ENCODE peak calls at places on chromosomes 13 and 19, in five cellular contexts. One of them, this sample, is unnamed.
A peak's percentile ranks its signal among the peaks of the same experiment; 100 is the strongest.

GRCh38 chr19:48835734-48836088 is 580 bp downstream of the HSD17B14 start:
- DNase-seq in HCT116: peak; percentile 76
- DNase-seq in CD8-positive, alpha-beta memory T cell: peak; percentile 93
- DNase-seq in spleen: peak; percentile 96
- DNase-seq in H9: peak; percentile 95
- DNase-seq in this sample: peak; percentile 80

GRCh38 chr13:27953671-27954405 is 15.3 kb downstream of the CDX2 start:
- DNase-seq in HCT116: peak; percentile 54
- DNase-seq in CD8-positive, alpha-beta memory T cell: no peak
- DNase-seq in spleen: peak; percentile 92
- DNase-seq in H9: peak; percentile 88
- DNase-seq in this sample: no peak

GRCh38 chr19:10672529-10673150 is 18.5 kb downstream of the ILF3 start:
- DNase-seq in HCT116: no peak
- DNase-seq in CD8-positive, alpha-beta memory T cell: no peak
- DNase-seq in spleen: no peak
- DNase-seq in H9: no peak
- DNase-seq in this sample: no peak

GRCh38 chr19:40423227-40423566 is 2.6 kb downstream of the SERTAD1 start:
- DNase-seq in HCT116: no peak
- DNase-seq in CD8-positive, alpha-beta memory T cell: no peak
- DNase-seq in spleen: no peak
- DNase-seq in H9: no peak
- DNase-seq in this sample: no peak

GRCh38 chr19:6067975-6068374 is 42.3 kb downstream of the RFX2 start:
- DNase-seq in HCT116: no peak
- DNase-seq in CD8-positive, alpha-beta memory T cell: no peak
- DNase-seq in spleen: no peak
- DNase-seq in H9: no peak
- DNase-seq in this sample: no peak

GRCh38 chr19:42420055-42420544 is 7.1 kb downstream of the LIPE start:
- DNase-seq in HCT116: peak; percentile 50
- DNase-seq in CD8-positive, alpha-beta memory T cell: peak; percentile 82
- DNase-seq in spleen: peak; percentile 87
- DNase-seq in H9: peak; percentile 74
- DNase-seq in this sample: no peak

GRCh38 chr19:41872775-41873647 is 4.1 kb upstream of the CD79A start:
- DNase-seq in HCT116: peak; percentile 63
- DNase-seq in CD8-positive, alpha-beta memory T cell: peak; percentile 79
- DNase-seq in spleen: peak; percentile 94
- DNase-seq in H9: peak; percentile 94
- DNase-seq in this sample: no peak

GRCh38 chr19:27892500-27892899 is 1320.5 kb downstream of the UQCRFS1 start:
- DNase-seq in HCT116: no peak
- DNase-seq in CD8-positive, alpha-beta memory T cell: no peak
- DNase-seq in spleen: no peak
- DNase-seq in H9: no peak
- DNase-seq in this sample: no peak

GRCh38 chr13:36831291-36831690 is 12.3 kb downstream of the RFXAP start:
- DNase-seq in HCT116: no peak
- DNase-seq in CD8-positive, alpha-beta memory T cell: no peak
- DNase-seq in spleen: no peak
- DNase-seq in H9: no peak
- DNase-seq in this sample: no peak

GRCh38 chr13:21328836-21329477 is 130.1 kb downstream of the ZDHHC20 start:
- DNase-seq in HCT116: no peak
- DNase-seq in CD8-positive, alpha-beta memory T cell: no peak
- DNase-seq in spleen: no peak
- DNase-seq in H9: no peak
- DNase-seq in this sample: no peak

GRCh38 chr19:15161028-15161984 is 39.5 kb downstream of the NOTCH3 start:
- DNase-seq in HCT116: peak; percentile 35
- DNase-seq in CD8-positive, alpha-beta memory T cell: no peak
- DNase-seq in spleen: no peak
- DNase-seq in H9: no peak
- DNase-seq in this sample: no peak

GRCh38 chr13:41017744-41018582 is 1.2 kb downstream of the ELF1 start:
- DNase-seq in HCT116: no peak
- DNase-seq in CD8-positive, alpha-beta memory T cell: no peak
- DNase-seq in spleen: no peak
- DNase-seq in H9: no peak
- DNase-seq in this sample: no peak

GRCh38 chr19:10468133-10468532 is 35.0 kb downstream of the KEAP1 start:
- DNase-seq in HCT116: no peak
- DNase-seq in CD8-positive, alpha-beta memory T cell: no peak
- DNase-seq in spleen: no peak
- DNase-seq in H9: no peak
- DNase-seq in this sample: no peak

GRCh38 chr13:46683879-46684278 is 113.1 kb downstream of the ESD start:
- DNase-seq in HCT116: no peak
- DNase-seq in CD8-positive, alpha-beta memory T cell: no peak
- DNase-seq in spleen: no peak
- DNase-seq in H9: no peak
- DNase-seq in this sample: no peak

GRCh38 chr19:1765904-1766799 is 12.8 kb downstream of the ONECUT3 start:
- DNase-seq in HCT116: no peak
- DNase-seq in CD8-positive, alpha-beta memory T cell: no peak
- DNase-seq in spleen: no peak
- DNase-seq in H9: no peak
- DNase-seq in this sample: no peak

GRCh38 chr13:114015111-114015551 is 41.3 kb upstream of the C13orf46 start:
- DNase-seq in HCT116: no peak
- DNase-seq in CD8-positive, alpha-beta memory T cell: no peak
- DNase-seq in spleen: no peak
- DNase-seq in H9: no peak
- DNase-seq in this sample: no peak

GRCh38 chr13:27775943-27776342 is 16.3 kb upstream of the GSX1 start:
- DNase-seq in HCT116: no peak
- DNase-seq in CD8-positive, alpha-beta memory T cell: no peak
- DNase-seq in spleen: no peak
- DNase-seq in H9: peak; percentile 45
- DNase-seq in this sample: no peak

GRCh38 chr13:21486322-21486721 is 27.2 kb upstream of the ZDHHC20 start:
- DNase-seq in HCT116: no peak
- DNase-seq in CD8-positive, alpha-beta memory T cell: no peak
- DNase-seq in spleen: no peak
- DNase-seq in H9: no peak
- DNase-seq in this sample: no peak

GRCh38 chr19:4065430-4066175 is 1.1 kb downstream of the ZBTB7A start:
- DNase-seq in HCT116: peak; percentile 91
- DNase-seq in CD8-positive, alpha-beta memory T cell: peak; percentile 98
- DNase-seq in spleen: peak; percentile 98
- DNase-seq in H9: peak; percentile 97
- DNase-seq in this sample: peak; percentile 77

GRCh38 chr19:17302391-17303166 is 646 bp downstream of the ABHD8 start:
- DNase-seq in HCT116: no peak
- DNase-seq in CD8-positive, alpha-beta memory T cell: peak; percentile 67
- DNase-seq in spleen: peak; percentile 85
- DNase-seq in H9: no peak
- DNase-seq in this sample: no peak

DNA sequence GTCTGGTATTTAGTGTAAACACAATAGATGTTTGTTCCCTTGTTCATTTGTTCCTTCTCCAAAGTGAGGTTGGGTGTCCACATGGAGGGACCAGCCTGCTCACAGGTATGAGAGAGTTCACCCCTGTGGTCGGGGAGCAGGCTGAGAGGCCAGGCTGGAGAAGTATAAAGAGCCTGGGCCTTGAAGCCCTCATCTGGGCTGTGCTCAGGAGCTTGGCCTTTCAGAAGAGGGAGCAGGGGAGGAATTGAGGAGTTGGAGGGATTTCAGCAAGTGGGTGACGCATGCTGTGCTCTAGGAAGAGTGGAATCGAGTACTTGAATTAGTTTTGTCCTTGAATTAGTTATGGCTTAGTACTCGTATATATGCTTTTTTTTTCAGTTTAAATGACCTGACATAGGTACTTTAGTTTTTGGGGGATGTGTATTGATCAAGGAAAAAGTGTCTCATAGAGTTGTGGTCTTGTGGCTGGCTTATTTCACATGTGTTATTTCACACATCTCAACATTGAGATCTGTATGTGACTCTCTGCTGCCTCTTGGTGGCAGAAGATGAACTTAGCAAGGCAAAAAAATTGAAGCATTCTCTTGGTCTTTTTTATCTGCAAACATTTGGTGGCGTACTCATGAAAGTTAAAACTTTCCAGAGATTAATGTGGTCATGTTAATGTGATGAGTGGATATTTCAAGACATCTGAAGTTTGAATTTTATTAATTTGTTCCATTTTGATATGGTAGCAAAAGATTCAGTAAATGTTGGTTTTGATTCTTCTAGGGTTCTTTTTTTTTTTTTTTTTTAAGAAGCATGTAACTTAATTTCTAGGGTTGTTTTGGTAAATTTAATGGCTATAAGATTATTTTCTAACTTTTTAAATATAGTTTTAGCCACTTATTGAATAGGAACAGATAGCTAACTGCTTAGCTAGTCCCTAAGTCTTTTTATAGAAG is 54.3 kb downstream of the SLAIN1 start:
- DNase-seq in HCT116: peak; percentile 6
- DNase-seq in CD8-positive, alpha-beta memory T cell: peak; percentile 59
- DNase-seq in spleen: no peak
- DNase-seq in H9: peak; percentile 41
- DNase-seq in this sample: no peak
- H3K27ac ChIP-seq in HCT116: no peak overlapping the region
- H3K27ac ChIP-seq in CD8-positive, alpha-beta memory T cell: no peak overlapping the region
- H3K27ac ChIP-seq in spleen: no peak overlapping the region
- H3K27ac ChIP-seq in H9: no peak overlapping the region
- H3K27ac ChIP-seq in this sample: no peak overlapping the region

GRCh38 chr19:39131255-39131755 is 5.7 kb downstream of the PAK4 start:
- DNase-seq in HCT116: no peak
- DNase-seq in CD8-positive, alpha-beta memory T cell: no peak
- DNase-seq in spleen: no peak
- DNase-seq in H9: no peak
- DNase-seq in this sample: no peak
- H3K4me1 ChIP-seq in HCT116: peaks cover 35% of the 10 kb centered on the region
- H3K4me1 ChIP-seq in CD8-positive, alpha-beta memory T cell: no peaks in the 10 kb centered on the region
- H3K4me1 ChIP-seq in spleen: peaks cover 58% of the 10 kb centered on the region
- H3K4me1 ChIP-seq in H9: peaks cover 6% of the 10 kb centered on the region
- H3K4me1 ChIP-seq in this sample: peaks cover 16% of the 10 kb centered on the region

GRCh38 chr19:18558595-18558994 is 925 bp downstream of the KXD1 start:
- DNase-seq in HCT116: no peak
- DNase-seq in CD8-positive, alpha-beta memory T cell: no peak
- DNase-seq in spleen: no peak
- DNase-seq in H9: no peak
- DNase-seq in this sample: no peak

GRCh38 chr19:18558202-18558555 is 509 bp downstream of the KXD1 start:
- DNase-seq in HCT116: no peak
- DNase-seq in CD8-positive, alpha-beta memory T cell: no peak
- DNase-seq in spleen: no peak
- DNase-seq in H9: no peak
- DNase-seq in this sample: no peak

GRCh38 chr19:18557474-18558201 is at the start of gene KXD1:
- DNase-seq in HCT116: peak; percentile 99
- DNase-seq in CD8-positive, alpha-beta memory T cell: peak; percentile 99
- DNase-seq in spleen: peak; percentile 99
- DNase-seq in H9: peak; percentile 93
- DNase-seq in this sample: peak; percentile 94

GRCh38 chr19:18559685-18560084 is 2.0 kb downstream of the KXD1 start:
- DNase-seq in HCT116: no peak
- DNase-seq in CD8-positive, alpha-beta memory T cell: no peak
- DNase-seq in spleen: no peak
- DNase-seq in H9: no peak
- DNase-seq in this sample: no peak

GRCh38 chr19:18562086-18562485 is 4.4 kb downstream of the KXD1 start:
- DNase-seq in HCT116: no peak
- DNase-seq in CD8-positive, alpha-beta memory T cell: no peak
- DNase-seq in spleen: no peak
- DNase-seq in H9: no peak
- DNase-seq in this sample: peak; percentile 38
- H3K27ac ChIP-seq in HCT116: no peak overlapping the region
- H3K27ac ChIP-seq in CD8-positive, alpha-beta memory T cell: no peak overlapping the region
- H3K27ac ChIP-seq in spleen: peak overlapping the region; percentile 31
- H3K27ac ChIP-seq in H9: no peak overlapping the region
- H3K27ac ChIP-seq in this sample: peak overlapping the region; percentile 98

GRCh38 chr13:51244637-51245405 is 22.6 kb downstream of the FAM124A start:
- DNase-seq in HCT116: no peak
- DNase-seq in CD8-positive, alpha-beta memory T cell: no peak
- DNase-seq in spleen: no peak
- DNase-seq in H9: peak; percentile 65
- DNase-seq in this sample: no peak
- H3K4me1 ChIP-seq in HCT116: peaks cover 6% of the 10 kb centered on the region
- H3K4me1 ChIP-seq in CD8-positive, alpha-beta memory T cell: no peaks in the 10 kb centered on the region
- H3K4me1 ChIP-seq in spleen: no peaks in the 10 kb centered on the region
- H3K4me1 ChIP-seq in H9: peaks cover 40% of the 10 kb centered on the region
- H3K4me1 ChIP-seq in this sample: peaks cover 4% of the 10 kb centered on the region

GRCh38 chr13:72868229-72868628 is 86.3 kb downstream of the PIBF1 start:
- DNase-seq in HCT116: no peak
- DNase-seq in CD8-positive, alpha-beta memory T cell: no peak
- DNase-seq in spleen: no peak
- DNase-seq in H9: no peak
- DNase-seq in this sample: no peak

GRCh38 chr13:72864142-72865035 is 82.5 kb downstream of the PIBF1 start:
- DNase-seq in HCT116: no peak
- DNase-seq in CD8-positive, alpha-beta memory T cell: no peak
- DNase-seq in spleen: no peak
- DNase-seq in H9: no peak
- DNase-seq in this sample: no peak
- H3K27ac ChIP-seq in HCT116: no peak overlapping the region
- H3K27ac ChIP-seq in CD8-positive, alpha-beta memory T cell: no peak overlapping the region
- H3K27ac ChIP-seq in spleen: no peak overlapping the region
- H3K27ac ChIP-seq in H9: no peak overlapping the region
- H3K27ac ChIP-seq in this sample: no peak overlapping the region

DNA sequence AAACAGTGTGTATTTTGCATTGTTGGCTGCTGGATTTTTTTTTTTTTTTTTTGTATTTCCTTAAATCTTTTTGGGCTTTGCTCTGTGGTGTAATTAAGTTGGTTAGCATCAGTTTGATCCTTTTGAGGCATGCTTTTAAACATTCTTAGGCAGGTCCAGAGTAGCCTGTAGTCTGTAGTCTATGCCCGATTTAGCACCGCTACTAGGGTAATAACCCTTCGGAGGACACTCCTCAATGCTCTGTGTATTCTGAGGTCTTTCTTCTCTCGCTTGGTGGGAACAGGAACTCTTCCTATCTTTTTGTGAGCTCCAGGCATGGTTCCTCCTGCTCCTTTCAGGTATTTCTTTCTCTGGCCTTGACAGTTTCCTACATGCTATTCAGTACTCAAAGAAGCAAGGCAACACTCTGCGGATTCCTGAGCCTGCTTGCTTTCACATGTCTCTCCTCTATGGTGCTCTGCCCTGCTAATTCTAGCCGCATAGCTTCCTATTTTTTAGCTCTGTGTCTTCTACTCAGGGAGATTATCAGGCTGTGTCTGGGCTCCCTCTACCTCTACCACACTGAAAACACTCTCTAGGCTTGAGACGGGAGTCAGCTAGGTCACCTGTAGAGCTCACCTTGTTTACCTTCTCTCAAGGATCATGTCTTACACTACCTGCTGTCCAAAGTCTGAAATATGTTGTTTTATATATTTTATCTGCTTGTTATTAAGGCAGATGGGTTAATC is 195.1 kb downstream of the NDFIP2 start:
- DNase-seq in HCT116: no peak
- DNase-seq in CD8-positive, alpha-beta memory T cell: no peak
- DNase-seq in spleen: no peak
- DNase-seq in H9: no peak
- DNase-seq in this sample: no peak
- H3K4me1 ChIP-seq in HCT116: no peaks in the 10 kb centered on the region
- H3K4me1 ChIP-seq in CD8-positive, alpha-beta memory T cell: no peaks in the 10 kb centered on the region
- H3K4me1 ChIP-seq in spleen: no peaks in the 10 kb centered on the region
- H3K4me1 ChIP-seq in H9: no peaks in the 10 kb centered on the region
- H3K4me1 ChIP-seq in this sample: peaks cover 11% of the 10 kb centered on the region